ENCODE peak calls at places on chromosomes 7 and 10, in nine cellular contexts. K is neural progenitor cell, Z is cardiac muscle cell, M is body of pancreas, G is lower lobe of right lung, T is lung, S is transverse colon, H is Panc1, B is IMR-90. F is an unnamed sample.

GRCh38 chr10:17109475-17110207 is 20.0 kb downstream of the CUBN start:
- DNase-seq in K (no peak), Z (no peak), M (no peak), G (no peak), T (no peak), S (no peak), H (no peak), B (peak; percentile 85), F (no peak)

GRCh38 chr7:83475403-83475802 is 173.5 kb downstream of the SEMA3E start:
- DNase-seq in K (peak; percentile 52), Z (no peak), M (no peak), G (no peak), T (no peak), S (no peak), H (no peak), B (no peak), F (no peak)

GRCh38 chr10:31808258-31809218 is 120.1 kb downstream of the ARHGAP12 start:
- DNase-seq in K (peak; percentile 41), Z (peak; percentile 44), M (peak; percentile 12), G (peak; percentile 47), T (no peak), S (peak; percentile 11), H (peak; percentile 25), B (peak; percentile 80), F (no peak)

GRCh38 chr10:67804395-67804678 is 33.7 kb downstream of the DNAJC12 start:
- DNase-seq in K (no peak), Z (no peak), M (peak; percentile 50), G (no peak), T (no peak), S (no peak), H (no peak), B (no peak), F (no peak)

GRCh38 chr10:43075612-43076003 is 1.3 kb upstream of the RET start:
- DNase-seq in K (peak; percentile 39), Z (no peak), M (no peak), G (no peak), T (no peak), S (no peak), H (no peak), B (no peak), F (no peak)

GRCh38 chr7:50359995-50360925 is 55.7 kb downstream of the IKZF1 start:
- DNase-seq in K (peak; percentile 15), Z (no peak), M (no peak), G (no peak), T (no peak), S (peak; percentile 54), H (no peak), B (no peak), F (no peak)

GRCh38 chr7:12584940-12585339 is 14.4 kb downstream of the SCIN start:
- DNase-seq in K (no peak), Z (no peak), M (no peak), G (no peak), T (no peak), S (peak; percentile 21), H (no peak), B (no peak), F (no peak)

GRCh38 chr10:110416776-110417732 is 80.7 kb upstream of the DUSP5 start:
- DNase-seq in K (no peak), Z (no peak), M (no peak), G (no peak), T (peak; percentile 51), S (peak; percentile 81), H (no peak), B (no peak), F (no peak)

GRCh38 chr7:41869596-41869995 is 166.7 kb upstream of the INHBA start:
- DNase-seq in K (no peak), Z (no peak), M (no peak), G (no peak), T (no peak), S (no peak), H (no peak), B (peak; percentile 47), F (no peak)

GRCh38 chr10:71089162-71089561 is 123.2 kb upstream of the UNC5B start:
- DNase-seq in K (no peak), Z (no peak), M (no peak), G (no peak), T (peak; percentile 23), S (no peak), H (no peak), B (no peak), F (no peak)

GRCh38 chr10:116247701-116248100 is 25.3 kb downstream of the GFRA1 start:
- DNase-seq in K (no peak), Z (no peak), M (no peak), G (no peak), T (no peak), S (no peak), H (no peak), B (peak; percentile 4), F (no peak)

GRCh38 chr10:3825244-3825643 is 40.2 kb upstream of the KLF6 start:
- DNase-seq in K (peak; percentile 49), Z (no peak), M (peak; percentile 52), G (no peak), T (no peak), S (peak; percentile 89), H (no peak), B (peak; percentile 74), F (no peak)

GRCh38 chr10:98340946-98341345 is 73.0 kb upstream of the LOXL4 start:
- DNase-seq in K (no peak), Z (peak; percentile 23), M (no peak), G (no peak), T (no peak), S (no peak), H (no peak), B (peak; percentile 38), F (peak; percentile 36)
- H3K4me3 ChIP-seq in K (no peak overlapping the region), Z (no peak overlapping the region), M (no peak overlapping the region), G (no peak overlapping the region), T (no peak overlapping the region), S (no peak overlapping the region), H (no peak overlapping the region), B (no peak overlapping the region), F (peak overlapping the region; percentile 6)

DNA sequence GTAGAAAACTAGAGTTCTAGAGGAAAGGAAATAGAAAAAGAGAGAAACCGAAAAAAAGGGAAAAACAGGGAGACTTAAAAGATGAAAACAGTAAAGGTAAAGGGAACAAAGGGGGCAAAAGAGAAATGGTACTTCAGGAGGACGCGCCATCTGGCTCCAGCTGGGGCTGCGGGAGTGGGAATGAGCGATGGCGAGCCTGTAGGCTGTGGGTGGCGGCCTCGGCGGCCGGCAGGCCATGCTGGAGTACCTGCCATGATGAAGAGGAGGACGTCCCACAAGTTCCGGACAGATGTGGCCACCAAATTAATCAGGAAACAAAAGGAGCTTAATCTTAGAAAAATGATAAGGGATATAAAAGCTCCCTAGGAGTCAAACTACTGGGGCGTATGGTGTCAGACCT is 21.7 kb upstream of the PHYH start:
- DNase-seq in K (no peak), Z (no peak), M (no peak), G (no peak), T (no peak), S (no peak), H (no peak), B (no peak), F (no peak)
- H3K36me3 ChIP-seq in K (peaks cover 9% of the 10 kb centered on the region), Z (peaks cover 53% of the 10 kb centered on the region), M (no peaks in the 10 kb centered on the region), G (peaks cover 79% of the 10 kb centered on the region), T (peaks cover 27% of the 10 kb centered on the region), S (no peaks in the 10 kb centered on the region), H (no peaks in the 10 kb centered on the region), B (peaks cover 34% of the 10 kb centered on the region), F (peaks cover 78% of the 10 kb centered on the region)

GRCh38 chr10:976316-976715 is 11.9 kb upstream of the GTPBP4 start:
- DNase-seq in K (no peak), Z (no peak), M (no peak), G (no peak), T (no peak), S (no peak), H (no peak), B (no peak), F (no peak)
- H3K9me3 ChIP-seq in K (peaks cover 11% of the 10 kb centered on the region), Z (no peaks in the 10 kb centered on the region), M (no peaks in the 10 kb centered on the region), G (peaks cover 26% of the 10 kb centered on the region), T (peaks cover 3% of the 10 kb centered on the region), S (peaks cover 25% of the 10 kb centered on the region), H (peaks cover 6% of the 10 kb centered on the region), B (peaks cover 23% of the 10 kb centered on the region), F (peaks cover 45% of the 10 kb centered on the region)

DNA sequence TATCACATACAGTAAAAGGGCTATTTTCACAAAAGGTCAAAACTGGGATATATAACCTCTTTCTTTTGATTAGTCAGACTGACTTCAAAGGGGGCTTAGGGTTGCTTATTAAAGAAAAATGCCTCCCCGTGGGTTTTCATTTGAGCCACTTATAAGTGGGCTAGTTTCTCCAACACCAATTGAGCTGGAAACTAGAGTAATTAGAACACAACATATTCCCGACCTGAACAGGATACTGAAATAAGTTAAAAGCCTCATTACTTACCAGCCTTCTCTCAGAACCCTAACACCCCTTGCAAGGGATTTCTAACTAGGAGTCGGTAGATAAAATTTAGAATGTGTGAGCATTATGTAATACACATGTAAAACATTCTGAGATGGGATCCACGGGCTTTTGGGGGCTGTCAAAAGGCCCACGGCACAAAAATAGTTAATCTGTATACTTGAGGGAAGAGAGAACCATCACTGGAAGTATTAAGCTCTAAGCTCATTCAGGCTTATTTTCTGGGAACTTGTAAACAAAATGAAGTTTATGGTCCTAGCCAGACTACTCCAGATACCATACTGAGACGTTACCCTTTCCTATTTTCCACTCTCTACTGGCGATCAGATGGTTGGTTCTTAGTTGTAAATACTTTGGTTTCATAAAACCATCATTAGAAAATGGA is 29.3 kb upstream of the KMT2E start:
- DNase-seq in K (no peak), Z (no peak), M (no peak), G (no peak), T (no peak), S (no peak), H (no peak), B (no peak), F (no peak)
- H3K4me3 ChIP-seq in K (peak overlapping the region; percentile 62), Z (peak overlapping the region; percentile 41), M (no peak overlapping the region), G (peak overlapping the region; percentile 60), T (no peak overlapping the region), S (peak overlapping the region; percentile 57), H (peak overlapping the region; percentile 80), B (no peak overlapping the region), F (peak overlapping the region; percentile 73)

DNA sequence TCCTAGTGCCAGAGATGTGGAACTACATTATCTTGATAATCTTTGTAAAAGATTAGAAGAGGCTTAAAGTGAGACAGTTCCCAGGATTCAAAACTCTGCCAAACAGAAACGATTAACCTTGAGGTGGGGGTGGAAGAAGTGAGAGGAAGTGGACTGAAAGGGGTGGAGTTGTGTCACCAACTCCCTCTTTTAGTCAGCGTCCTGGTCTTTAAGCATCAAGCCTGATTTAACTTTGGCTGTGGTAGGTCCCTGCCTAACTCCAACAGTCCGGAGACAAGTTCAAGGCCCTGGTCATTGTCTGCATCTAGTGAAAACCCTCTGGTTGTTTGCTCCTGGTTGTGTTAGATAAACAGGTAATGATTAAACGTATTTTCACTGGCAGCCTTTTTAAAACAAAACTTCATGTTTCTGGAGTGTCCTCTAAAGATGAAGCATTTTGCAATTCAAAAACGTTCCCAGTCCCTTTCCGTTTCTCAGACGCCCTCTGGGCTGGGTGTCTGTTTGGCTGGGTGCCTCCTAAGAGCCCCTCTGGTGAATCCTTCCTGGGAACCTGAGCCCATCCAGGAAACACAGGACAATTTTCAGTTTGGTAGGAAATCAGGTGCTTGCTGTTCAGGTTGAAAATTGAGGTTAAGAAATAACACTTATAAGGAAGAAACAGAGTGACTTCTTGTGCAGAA is 76.5 kb downstream of the CHN2 start:
- DNase-seq in K (no peak), Z (no peak), M (no peak), G (no peak), T (no peak), S (no peak), H (no peak), B (no peak), F (no peak)
- H3K36me3 ChIP-seq in K (no peaks in the 10 kb centered on the region), Z (no peaks in the 10 kb centered on the region), M (no peaks in the 10 kb centered on the region), G (no peaks in the 10 kb centered on the region), T (no peaks in the 10 kb centered on the region), S (no peaks in the 10 kb centered on the region), H (no peaks in the 10 kb centered on the region), B (no peaks in the 10 kb centered on the region), F (no peaks in the 10 kb centered on the region)

F was measured in left ventricle myocardium inferior.